ENCODE peak calls at places on chromosomes 13 and 19, in seven cellular contexts. I is A673, U is cardiac fibroblast, K is RWPE1, J is adrenal gland, P is psoas muscle, A is PC-3. F is an unnamed sample.

GRCh38 chr19:17867087-17867486 is 4.7 kb upstream of the SLC5A5 start:
- DNase-seq in J (no peak), I (no peak), K (no peak), P (no peak), A (no peak), U (no peak), F (no peak)

GRCh38 chr19:5961969-5962945 is 15.7 kb downstream of the RANBP3 start:
- DNase-seq in P (no peak), I (peak), J (peak), K (no peak), U (peak), A (peak), F (peak)

GRCh38 chr13:99960663-99961440 is 10.7 kb downstream of the ZIC5 start:
- DNase-seq in U (no peak), P (no peak), I (no peak), J (no peak), K (no peak), A (no peak), F (no peak)

GRCh38 chr13:108987488-108987887 is 358.1 kb downstream of the MYO16 start:
- DNase-seq in I (peak), K (no peak), P (no peak), A (no peak), U (peak), J (no peak), F (no peak)

GRCh38 chr13:30806784-30807183 is 71.4 kb downstream of the ALOX5AP start:
- DNase-seq in K (peak), A (peak), J (no peak), I (no peak), P (no peak), U (peak), F (no peak)

GRCh38 chr19:16076154-16076957 is at the start of gene TPM4:
- DNase-seq in U (peak), K (peak), P (peak), I (peak), J (peak), A (no peak), F (peak)

GRCh38 chr13:23979361-23980159 is 82.3 kb upstream of the C1QTNF9B start:
- DNase-seq in I (peak), U (peak), K (peak), P (peak), J (peak), A (peak), F (peak)

GRCh38 chr13:33276581-33276980 is 9.0 kb downstream of the STARD13 start:
- DNase-seq in J (no peak), K (no peak), I (peak), U (peak), A (no peak), P (no peak), F (no peak)

GRCh38 chr13:35888327-35888940 is 242.7 kb downstream of the DCLK1 start:
- DNase-seq in U (no peak), P (no peak), A (peak), I (peak), K (no peak), J (no peak), F (no peak)

GRCh38 chr13:42696191-42696590 is 85.2 kb upstream of the FAM216B start:
- DNase-seq in U (peak), K (peak), A (peak), I (no peak), J (no peak), P (no peak), F (no peak)

GRCh38 chr13:82713681-82714405 is 1168.4 kb downstream of the SLITRK1 start:
- DNase-seq in P (no peak), K (no peak), J (no peak), A (peak), I (no peak), U (peak), F (no peak)

GRCh38 chr13:52034616-52035226 is 10.2 kb downstream of the UTP14C start:
- DNase-seq in J (no peak), U (no peak), I (no peak), K (no peak), A (no peak), P (no peak), F (no peak)

GRCh38 chr19:369256-369655 is 24.7 kb upstream of the MIER2 start:
- DNase-seq in I (no peak), K (no peak), A (no peak), U (no peak), P (no peak), J (no peak), F (no peak)
- TF ChIP-seq CTCF in I (no peak), K (no peak), A (no peak), U (no peak), P (no peak), J (no peak), F (no peak)

GRCh38 chr13:87777395-87777794 is 106.2 kb downstream of the SLITRK5 start:
- DNase-seq in K (no peak), I (no peak), A (peak), U (no peak), P (no peak), J (no peak), F (no peak)
- TF ChIP-seq CTCF in K (no peak), I (no peak), A (peak), U (no peak), P (no peak), J (no peak), F (no peak)

DNA sequence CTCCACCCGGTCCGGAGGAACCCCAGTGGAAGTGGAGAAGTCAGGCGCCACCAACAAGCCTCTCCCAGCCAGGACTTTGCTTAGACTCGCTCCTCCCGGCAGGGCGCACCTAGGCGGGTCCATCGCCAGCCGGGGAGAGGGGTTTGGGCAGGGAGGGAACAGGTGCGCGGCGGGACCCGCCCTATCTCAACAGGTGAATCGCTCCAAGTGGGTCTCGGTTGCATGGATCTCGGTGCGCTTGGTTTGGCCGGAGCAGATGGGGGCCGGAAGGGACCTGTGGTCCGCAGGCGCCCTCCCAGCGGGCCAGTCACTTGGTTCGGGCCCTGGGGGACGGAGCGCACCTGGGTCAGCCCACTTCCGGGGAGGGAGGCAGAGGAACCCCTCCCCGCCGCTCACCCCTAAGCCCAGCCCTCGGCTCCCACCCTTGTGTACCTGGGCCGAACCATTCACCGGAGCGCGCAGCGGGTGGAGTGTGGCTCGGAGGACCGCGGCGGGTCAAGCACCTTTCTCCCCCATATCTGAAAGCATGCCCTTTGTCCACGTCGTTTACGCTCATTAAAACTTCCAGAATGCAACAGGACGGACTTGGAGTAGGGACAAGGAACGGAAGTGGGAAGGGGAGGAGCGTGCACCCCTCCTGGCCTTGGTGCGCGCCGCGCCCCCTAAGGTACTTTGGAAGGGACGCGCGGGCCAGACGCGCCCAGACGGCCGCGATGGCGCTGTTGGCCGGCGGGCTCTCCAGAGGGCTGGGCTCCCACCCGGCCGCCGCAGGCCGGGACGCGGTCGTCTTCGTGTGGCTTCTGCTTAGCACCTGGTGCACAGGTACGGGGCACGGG is at the start of gene LSR:
- DNase-seq in U (no peak), I (no peak), J (peak), K (peak), P (no peak), A (peak), F (no peak)
- TF ChIP-seq CTCF in U (no peak), I (no peak), J (no peak), K (no peak), P (no peak), A (no peak), F (no peak)

GRCh38 chr19:33998302-33998701 is 174.0 kb upstream of the LSM14A start:
- DNase-seq in A (peak), J (no peak), I (peak), P (no peak), U (no peak), K (no peak), F (no peak)

GRCh38 chr19:33997690-33998089 is 174.6 kb upstream of the LSM14A start:
- DNase-seq in I (no peak), J (no peak), P (no peak), K (no peak), A (peak), U (peak), F (no peak)

DNA sequence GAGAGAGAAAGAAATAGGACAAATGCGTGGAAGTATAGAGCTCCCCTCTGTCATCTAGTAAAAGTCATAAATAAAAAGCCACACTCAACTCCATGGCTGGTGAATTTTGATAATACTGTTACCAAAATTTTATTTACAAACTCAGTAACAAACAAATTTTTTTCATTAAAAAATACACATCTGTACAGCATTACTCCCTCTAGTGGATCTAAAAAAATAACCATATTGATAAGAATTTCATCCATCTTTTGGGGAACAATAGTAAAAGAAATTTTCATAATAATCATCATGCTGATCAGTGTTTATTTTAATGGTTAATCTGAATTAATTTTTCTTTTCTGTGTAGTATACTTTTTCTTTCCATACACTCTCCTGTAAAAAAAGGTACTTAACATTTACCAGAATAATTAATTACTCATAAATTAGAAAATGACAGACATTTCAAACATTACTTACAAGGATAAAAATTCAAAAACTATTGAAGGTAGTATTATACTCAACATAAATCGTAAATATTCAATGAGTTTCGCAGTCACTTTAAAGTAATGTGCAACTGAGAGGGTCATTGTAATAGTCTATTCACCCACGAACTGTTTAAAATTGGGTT is 173.5 kb upstream of the LSM14A start:
- DNase-seq in J (no peak), K (peak), U (peak), A (peak), I (peak), P (no peak), F (no peak)
- TF ChIP-seq CTCF in J (peak), K (peak), U (peak), A (peak), I (peak), P (peak), F (peak)

GRCh38 chr13:113035209-113035800 is 66.3 kb downstream of the MCF2L start:
- DNase-seq in I (no peak), U (no peak), A (no peak), J (no peak), K (no peak), P (no peak), F (no peak)
- TF ChIP-seq CTCF in I (no peak), U (no peak), A (peak), J (no peak), K (peak), P (no peak), F (no peak)